ENCODE peak calls at places on chromosomes 16 and 17, in six cellular contexts. B, N, D, H, P and S are unnamed samples.
A peak's percentile ranks its signal among the peaks of the same experiment; 100 is the strongest.

GRCh38 chr17:37701424-37702020 is 43.3 kb downstream of the HNF1B start:
- DNase-seq in N (peak; percentile 56), H (no peak), B (peak; percentile 85), P (no peak), D (no peak), S (no peak)

GRCh38 chr17:50184611-50185398 is 16.6 kb downstream of the COL1A1 start:
- DNase-seq in P (peak; percentile 20), B (no peak), D (peak; percentile 62), N (no peak), H (peak; percentile 64), S (no peak)

GRCh38 chr16:27365142-27366089 is 36.6 kb upstream of the IL21R start:
- DNase-seq in P (peak; percentile 33), D (peak; percentile 84), N (no peak), B (no peak), H (peak; percentile 58), S (no peak)

GRCh38 chr16:87806246-87806607 is 40.4 kb upstream of the KLHDC4 start:
- DNase-seq in D (peak; percentile 54), B (no peak), P (peak; percentile 90), H (peak; percentile 42), N (no peak), S (no peak)

GRCh38 chr16:48831081-48831722 is 221.2 kb upstream of the N4BP1 start:
- DNase-seq in D (no peak), B (peak; percentile 72), P (peak; percentile 5), N (peak; percentile 63), H (no peak), S (no peak)

GRCh38 chr16:85720319-85720637 is 30.6 kb downstream of the C16orf74 start:
- DNase-seq in H (no peak), D (no peak), P (no peak), N (no peak), B (no peak), S (no peak)

GRCh38 chr17:4968916-4969550 is 1.4 kb upstream of the SPAG7 start:
- DNase-seq in P (peak; percentile 56), D (peak; percentile 95), H (peak; percentile 97), B (no peak), N (no peak), S (no peak)

GRCh38 chr17:74271902-74272563 is 2.0 kb upstream of the DNAI2 start:
- DNase-seq in H (no peak), P (no peak), N (no peak), D (no peak), B (no peak), S (no peak)

GRCh38 chr16:84504420-84505248 is at the start of gene MEAK7:
- DNase-seq in D (peak; percentile 98), P (peak; percentile 100), B (peak; percentile 100), N (peak; percentile 98), H (peak; percentile 99), S (peak; percentile 98)

GRCh38 chr16:66581246-66581952 is 2.1 kb downstream of the CMTM2 start:
- DNase-seq in D (peak; percentile 44), B (no peak), H (no peak), N (no peak), P (no peak), S (no peak)

GRCh38 chr16:88936913-88937666 is 39.9 kb downstream of the CBFA2T3 start:
- DNase-seq in P (no peak), H (no peak), B (no peak), D (no peak), N (no peak), S (no peak)

GRCh38 chr17:7989781-7990655 is 12.4 kb upstream of the GUCY2D start:
- DNase-seq in H (peak; percentile 66), N (peak; percentile 96), B (peak; percentile 100), D (peak; percentile 44), P (peak; percentile 86), S (peak; percentile 82)

GRCh38 chr16:85483424-85483823 is 129.7 kb upstream of the GSE1 start:
- DNase-seq in N (no peak), P (no peak), D (no peak), B (no peak), H (no peak), S (no peak)

GRCh38 chr16:46968063-46968435 is 5.4 kb downstream of the DNAJA2 start:
- DNase-seq in D (no peak), H (no peak), N (no peak), P (no peak), B (no peak), S (no peak)

GRCh38 chr17:28385037-28385797 is 13.7 kb downstream of the SARM1 start:
- DNase-seq in H (no peak), D (no peak), P (peak; percentile 82), B (no peak), N (peak; percentile 62), S (no peak)

GRCh38 chr17:45320931-45321461 is 4.2 kb upstream of the MAP3K14 start:
- DNase-seq in N (no peak), D (peak; percentile 97), B (no peak), P (peak; percentile 64), H (peak; percentile 97), S (no peak)

GRCh38 chr16:61332461-61332860 is 703.8 kb downstream of the CDH8 start:
- DNase-seq in D (no peak), N (no peak), P (no peak), H (no peak), B (no peak), S (no peak)

GRCh38 chr17:64282753-64283080 is 19.7 kb upstream of the TEX2 start:
- DNase-seq in B (no peak), N (no peak), D (no peak), H (no peak), P (no peak), S (no peak)

GRCh38 chr17:5809056-5809455 is 224.7 kb upstream of the NLRP1 start:
- DNase-seq in N (peak; percentile 14), P (no peak), H (no peak), D (no peak), B (no peak), S (no peak)

GRCh38 chr17:34401165-34401564 is 38.1 kb upstream of the CCL1 start:
- DNase-seq in D (no peak), N (peak; percentile 25), P (no peak), H (no peak), B (no peak), S (no peak)

GRCh38 chr17:51869387-51869786 is 289.1 kb downstream of the CA10 start:
- DNase-seq in H (peak; percentile 1), D (no peak), P (peak; percentile 9), N (peak; percentile 54), B (peak; percentile 61), S (peak; percentile 73)

GRCh38 chr17:65270932-65271700 is 133.9 kb downstream of the RGS9 start:
- DNase-seq in N (no peak), D (no peak), B (no peak), P (no peak), H (no peak), S (no peak)

GRCh38 chr17:44933824-44934744 is 13.5 kb downstream of the KIF18B start:
- DNase-seq in N (peak; percentile 25), H (no peak), P (no peak), D (no peak), B (no peak), S (no peak)

GRCh38 chr16:75446416-75446815 is 13.1 kb upstream of the CFDP1 start:
- DNase-seq in D (no peak), B (no peak), N (no peak), P (no peak), H (no peak), S (no peak)

GRCh38 chr16:51391798-51392511 is 240.9 kb upstream of the SALL1 start:
- DNase-seq in D (no peak), P (no peak), H (no peak), B (peak; percentile 83), N (peak; percentile 84), S (peak; percentile 44)

GRCh38 chr17:30035369-30035768 is 81.2 kb upstream of the NSRP1 start:
- DNase-seq in N (no peak), H (no peak), D (no peak), P (no peak), B (no peak), S (no peak)

GRCh38 chr17:6780886-6781285 is 4.9 kb downstream of the FBXO39 start:
- DNase-seq in P (no peak), B (no peak), H (no peak), D (no peak), N (no peak), S (no peak)

GRCh38 chr17:62663304-62663703 is 35.8 kb downstream of the MRC2 start:
- DNase-seq in P (no peak), H (no peak), D (no peak), B (no peak), N (no peak), S (no peak)

GRCh38 chr17:41145261-41145660 is 4.4 kb downstream of the KRTAP4-5 start:
- DNase-seq in B (no peak), H (no peak), D (no peak), P (no peak), N (no peak), S (no peak)

GRCh38 chr17:9274973-9275372 is 253.7 kb downstream of the NTN1 start:
- DNase-seq in N (no peak), P (no peak), D (no peak), B (no peak), H (no peak), S (no peak)

DNA sequence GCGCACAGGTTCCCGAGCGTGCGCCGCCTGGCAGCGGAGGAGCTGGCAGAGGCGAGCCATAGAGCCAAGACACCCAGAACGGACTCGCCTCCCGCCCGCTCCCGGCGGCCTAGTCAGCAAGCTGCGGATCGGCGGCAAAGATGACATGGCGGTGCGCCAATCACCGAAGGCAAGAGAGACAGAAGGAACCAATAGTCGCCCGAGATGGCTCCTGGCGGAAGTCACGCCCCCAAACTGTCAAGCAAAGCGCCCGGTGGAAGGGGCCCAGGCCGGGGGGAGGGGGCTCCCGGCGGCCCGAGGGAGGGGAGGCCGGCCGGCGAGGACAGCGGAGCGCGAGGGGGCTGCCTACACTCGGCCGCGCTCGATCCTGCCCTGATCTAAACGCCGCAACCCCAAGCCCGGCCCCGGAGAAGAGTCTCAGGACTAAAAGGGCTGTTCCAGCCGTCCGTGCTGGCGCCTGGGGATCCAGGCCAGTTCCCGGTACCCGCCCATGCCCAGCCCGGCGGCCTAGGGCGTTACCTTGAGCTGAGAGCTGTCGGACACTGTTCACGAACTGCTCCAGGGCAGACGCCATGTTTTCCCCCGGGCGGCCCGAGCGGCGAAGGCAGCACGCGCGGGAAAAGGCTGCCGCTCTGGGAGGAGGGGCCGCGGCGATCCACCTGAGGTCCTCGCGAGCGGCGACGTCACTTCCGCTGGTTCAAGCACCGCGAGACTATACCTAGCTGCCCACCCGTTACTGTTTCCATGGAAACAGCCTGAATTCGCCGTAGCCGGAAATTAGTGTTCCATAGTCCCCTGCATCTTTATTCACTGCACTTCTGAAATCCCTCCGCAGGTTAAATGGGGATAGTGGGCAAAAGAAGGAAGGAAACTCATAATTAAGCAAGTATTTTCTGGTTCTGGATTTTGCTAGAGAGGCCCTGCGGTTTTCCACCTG is at the start of gene COPS3:
- DNase-seq in N (peak; percentile 99), D (peak; percentile 98), H (peak; percentile 98), P (peak; percentile 94), B (peak; percentile 96), S (peak; percentile 95)
- H3K4ac ChIP-seq in N (no peak within 1 kb of the TSS), D (peak within 1 kb of the TSS; percentile 91), H (peak within 1 kb of the TSS; percentile 71), P (peak within 1 kb of the TSS; percentile 96), B (peak within 1 kb of the TSS; percentile 20), S (no peak within 1 kb of the TSS)

GRCh38 chr16:31833047-31833446 is 40.6 kb upstream of the ZNF267 start:
- DNase-seq in D (no peak), N (no peak), H (no peak), B (no peak), P (no peak), S (no peak)
- H3K14ac ChIP-seq in D (no peak overlapping the region), N (no peak overlapping the region), H (no peak overlapping the region), B (no peak overlapping the region), P (no peak overlapping the region), S (no peak overlapping the region)

GRCh38 chr16:23452572-23453337 is at the start of gene COG7:
- DNase-seq in D (peak; percentile 86), B (peak; percentile 94), N (peak; percentile 90), P (peak; percentile 71), H (peak; percentile 93), S (peak; percentile 82)
- H3K4ac ChIP-seq in D (peak within 1 kb of the TSS; percentile 95), B (no peak within 1 kb of the TSS), N (no peak within 1 kb of the TSS), P (peak within 1 kb of the TSS; percentile 44), H (peak within 1 kb of the TSS; percentile 93), S (no peak within 1 kb of the TSS)

GRCh38 chr16:55467898-55468297 is 11.1 kb upstream of the MMP2 start:
- DNase-seq in D (no peak), N (no peak), H (no peak), B (no peak), P (no peak), S (no peak)
- H3K14ac ChIP-seq in D (no peak overlapping the region), N (no peak overlapping the region), H (no peak overlapping the region), B (no peak overlapping the region), P (no peak overlapping the region), S (no peak overlapping the region)